ENCODE peak calls at places on chromosomes 1 and 21, in four cellular contexts. One of them, this sample, is unnamed.

GRCh38 chr1:23436520-23437354 is 12.2 kb upstream of the TCEA3 start:
- DNase-seq in right cardiac atrium: no peak
- DNase-seq in HFFc6: no peak
- DNase-seq in Calu3: no peak
- DNase-seq in this sample: peak

GRCh38 chr21:35044128-35044527 is 5.0 kb downstream of the RUNX1 start:
- DNase-seq in right cardiac atrium: no peak
- DNase-seq in HFFc6: no peak
- DNase-seq in Calu3: no peak
- DNase-seq in this sample: no peak

GRCh38 chr1:196344462-196344861 is 263.8 kb downstream of the KCNT2 start:
- DNase-seq in right cardiac atrium: no peak
- DNase-seq in HFFc6: no peak
- DNase-seq in Calu3: no peak
- DNase-seq in this sample: no peak

GRCh38 chr1:204079608-204079999 is 6.7 kb downstream of the SOX13 start:
- DNase-seq in right cardiac atrium: no peak
- DNase-seq in HFFc6: no peak
- DNase-seq in Calu3: no peak
- DNase-seq in this sample: no peak

GRCh38 chr1:17232759-17233661 is 15.9 kb upstream of the PADI3 start:
- DNase-seq in right cardiac atrium: no peak
- DNase-seq in HFFc6: peak
- DNase-seq in Calu3: peak
- DNase-seq in this sample: no peak

GRCh38 chr1:93546162-93546863 is 98.4 kb downstream of the FNBP1L start:
- DNase-seq in right cardiac atrium: no peak
- DNase-seq in HFFc6: no peak
- DNase-seq in Calu3: no peak
- DNase-seq in this sample: no peak

GRCh38 chr1:188261849-188262248 is 1433.1 kb downstream of the PLA2G4A start:
- DNase-seq in right cardiac atrium: no peak
- DNase-seq in HFFc6: no peak
- DNase-seq in Calu3: no peak
- DNase-seq in this sample: no peak

GRCh38 chr1:205499789-205500188 is 4.7 kb upstream of the CDK18 start:
- DNase-seq in right cardiac atrium: no peak
- DNase-seq in HFFc6: no peak
- DNase-seq in Calu3: no peak
- DNase-seq in this sample: no peak

GRCh38 chr1:208950206-208950605 is 633.3 kb upstream of the CAMK1G start:
- DNase-seq in right cardiac atrium: no peak
- DNase-seq in HFFc6: no peak
- DNase-seq in Calu3: no peak
- DNase-seq in this sample: no peak